ENCODE peak calls at places on chromosomes 2 and 18, in four cellular contexts. V is GM12878, Z is K562, X is HepG2. H is an unnamed sample.
A peak's percentile ranks its signal among the peaks of the same experiment; 100 is the strongest.

GRCh38 chr2:239467956-239468490 is 67.2 kb upstream of the HDAC4 start:
- DNase-seq in Z (no peak), X (no peak), V (no peak), H (no peak)

GRCh38 chr2:233691443-233692433 is 952 bp upstream of the UGT1A6 start:
- DNase-seq in X (no peak), Z (no peak), V (no peak), H (no peak)

GRCh38 chr2:160252278-160252887 is 52.3 kb upstream of the ITGB6 start:
- DNase-seq in V (no peak), X (peak; percentile 22), Z (peak; percentile 28), H (peak; percentile 33)

GRCh38 chr2:11342561-11343343 is 1.7 kb downstream of the ROCK2 start:
- DNase-seq in Z (peak; percentile 60), V (no peak), X (peak; percentile 94), H (no peak)

GRCh38 chr2:27752551-27753237 is 18.8 kb upstream of the MRPL33 start:
- DNase-seq in X (peak; percentile 87), V (no peak), Z (peak; percentile 57), H (no peak)

GRCh38 chr2:156800781-156801366 is 364.7 kb downstream of the GPD2 start:
- DNase-seq in Z (no peak), V (no peak), X (no peak), H (no peak)

GRCh38 chr18:40055262-40055661 is 1899.8 kb upstream of the PIK3C3 start:
- DNase-seq in Z (no peak), X (no peak), V (no peak), H (no peak)

GRCh38 chr2:120864981-120865380 is 129.3 kb downstream of the GLI2 start:
- DNase-seq in Z (no peak), X (no peak), V (no peak), H (no peak)

GRCh38 chr2:162123806-162124758 is 28.0 kb downstream of the GCG start:
- DNase-seq in X (peak; percentile 69), V (peak; percentile 9), Z (peak; percentile 67), H (peak; percentile 14)

GRCh38 chr2:224870341-224870740 is 154.2 kb upstream of the CCDC195 start:
- DNase-seq in X (no peak), V (no peak), Z (no peak), H (no peak)

GRCh38 chr2:142980246-142981068 is 103.0 kb downstream of the KYNU start:
- DNase-seq in Z (peak; percentile 17), V (no peak), X (peak; percentile 49), H (peak; percentile 13)

GRCh38 chr2:15449542-15450236 is 111.4 kb downstream of the NBAS start:
- DNase-seq in Z (peak; percentile 28), V (no peak), X (no peak), H (peak; percentile 6)

GRCh38 chr18:36203360-36203895 is 16.1 kb downstream of the MOCOS start:
- DNase-seq in X (no peak), Z (no peak), V (no peak), H (peak; percentile 10)

GRCh38 chr18:27378396-27379094 is 193.4 kb upstream of the CHST9 start:
- DNase-seq in X (no peak), V (no peak), Z (no peak), H (no peak)

GRCh38 chr2:43006834-43007543 is 214.6 kb upstream of the HAAO start:
- DNase-seq in X (no peak), V (no peak), Z (no peak), H (no peak)

GRCh38 chr18:78733762-78734613 is 245.6 kb upstream of the SALL3 start:
- DNase-seq in X (no peak), Z (no peak), V (no peak), H (no peak)

GRCh38 chr18:54801374-54801773 is 26.9 kb upstream of the RAB27B start:
- DNase-seq in V (no peak), X (peak; percentile 34), Z (no peak), H (no peak)

GRCh38 chr18:48228841-48229240 is 180.3 kb downstream of the ZBTB7C start:
- DNase-seq in Z (no peak), V (no peak), X (no peak), H (no peak)

GRCh38 chr2:158953926-158954763 is 14.3 kb upstream of the TANC1 start:
- DNase-seq in Z (peak; percentile 15), X (peak; percentile 77), V (no peak), H (peak; percentile 71)

GRCh38 chr2:96895709-96896651 is 26.1 kb upstream of the SEMA4C start:
- DNase-seq in X (no peak), Z (no peak), V (no peak), H (no peak)

GRCh38 chr2:88831792-88832248 is 140.3 kb downstream of the RPIA start:
- DNase-seq in V (no peak), X (peak; percentile 47), Z (peak; percentile 75), H (peak; percentile 69)

GRCh38 chr2:11158916-11159573 is 3.8 kb downstream of the SLC66A3 start:
- DNase-seq in X (no peak), V (no peak), Z (peak; percentile 9), H (no peak)

GRCh38 chr2:235843591-235844395 is 324.4 kb downstream of the GBX2 start:
- DNase-seq in Z (no peak), V (no peak), X (no peak), H (no peak)

GRCh38 chr2:68992933-68993332 is 18.5 kb downstream of the GKN1 start:
- DNase-seq in Z (no peak), V (no peak), X (no peak), H (no peak)

GRCh38 chr2:134087371-134087921 is 166.4 kb upstream of the MGAT5 start:
- DNase-seq in V (no peak), X (peak; percentile 88), Z (no peak), H (no peak)

GRCh38 chr18:26312196-26312595 is 86.0 kb downstream of the TAF4B start:
- DNase-seq in X (no peak), V (no peak), Z (no peak), H (no peak)

GRCh38 chr2:67854798-67855197 is 208.0 kb downstream of the C1D start:
- DNase-seq in X (no peak), V (no peak), Z (peak; percentile 21), H (no peak)

GRCh38 chr2:148132400-148132799 is 111.5 kb downstream of the MBD5 start:
- DNase-seq in X (no peak), V (no peak), Z (no peak), H (no peak)
- TF ChIP-seq FOXM1 in X (no peak), V (no peak), Z (no peak), H (no peak)

DNA sequence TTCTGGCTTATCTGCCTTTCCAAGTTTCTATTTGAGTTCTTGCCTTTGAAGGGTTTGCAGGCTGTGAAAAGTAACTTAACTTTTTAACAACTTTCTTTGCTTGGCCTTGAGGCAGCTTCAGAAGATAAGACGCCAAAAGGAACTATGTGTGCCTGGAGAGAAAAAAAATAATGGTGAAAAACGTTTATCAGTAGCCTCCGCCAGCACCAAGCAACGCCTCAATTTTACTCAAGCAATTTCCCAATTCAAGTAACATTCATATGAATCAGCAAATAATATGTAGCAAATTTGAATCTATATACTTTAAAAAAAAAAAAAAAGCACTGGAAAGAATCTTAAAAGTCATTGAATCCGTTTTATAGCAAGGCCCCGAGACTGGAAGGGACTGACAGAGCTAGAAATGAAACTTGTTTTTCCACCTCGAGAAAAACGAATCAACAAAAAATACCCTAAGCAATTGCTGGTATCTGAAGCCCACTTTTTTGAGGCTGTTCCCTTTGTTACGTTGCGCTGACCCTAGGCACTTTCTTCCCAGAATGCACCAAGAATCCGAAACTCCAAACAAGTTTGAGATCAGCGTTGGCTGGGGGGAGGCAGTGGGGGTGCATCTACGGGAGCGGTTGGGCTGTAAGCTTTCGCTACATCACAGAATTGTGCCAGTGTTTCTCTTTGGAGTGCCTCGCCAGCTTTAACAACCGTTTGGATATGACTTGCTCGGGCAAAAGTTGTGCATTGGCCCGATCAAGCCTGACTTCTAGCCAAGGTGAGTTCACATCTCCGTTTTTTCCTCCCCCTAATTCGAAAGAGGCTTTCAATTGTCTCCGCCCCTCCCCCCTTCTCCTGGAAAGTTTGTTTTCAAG is 2.7 kb upstream of the TGIF1 start:
- DNase-seq in X (no peak), Z (peak; percentile 82), V (no peak), H (peak; percentile 6)
- TF ChIP-seq TARDBP in X (no peak), Z (no peak), V (no peak), H (no peak)

DNA sequence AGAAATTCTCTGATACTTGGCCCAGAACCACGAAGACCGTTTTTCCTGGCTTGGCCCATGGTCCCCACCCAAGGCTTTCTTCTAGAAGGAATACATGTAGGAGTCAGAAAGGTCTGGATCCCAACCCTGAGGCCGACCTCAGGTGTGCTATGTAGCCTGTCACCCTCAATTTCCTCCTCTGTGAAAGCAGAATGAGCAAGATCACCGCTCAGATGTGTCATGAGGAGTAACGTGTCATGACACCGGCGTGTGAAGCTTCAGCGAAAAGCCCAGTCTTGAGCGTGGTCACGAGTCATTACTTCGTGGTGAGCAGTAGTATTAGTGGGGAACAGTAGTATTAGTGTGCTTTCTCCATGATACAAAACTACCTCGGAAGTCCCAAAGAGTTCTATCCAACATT is 103.4 kb downstream of the ALPK2 start:
- DNase-seq in V (peak; percentile 65), Z (no peak), X (no peak), H (no peak)
- TF ChIP-seq FOXM1 in V (no peak), Z (no peak), X (no peak), H (no peak)

DNA sequence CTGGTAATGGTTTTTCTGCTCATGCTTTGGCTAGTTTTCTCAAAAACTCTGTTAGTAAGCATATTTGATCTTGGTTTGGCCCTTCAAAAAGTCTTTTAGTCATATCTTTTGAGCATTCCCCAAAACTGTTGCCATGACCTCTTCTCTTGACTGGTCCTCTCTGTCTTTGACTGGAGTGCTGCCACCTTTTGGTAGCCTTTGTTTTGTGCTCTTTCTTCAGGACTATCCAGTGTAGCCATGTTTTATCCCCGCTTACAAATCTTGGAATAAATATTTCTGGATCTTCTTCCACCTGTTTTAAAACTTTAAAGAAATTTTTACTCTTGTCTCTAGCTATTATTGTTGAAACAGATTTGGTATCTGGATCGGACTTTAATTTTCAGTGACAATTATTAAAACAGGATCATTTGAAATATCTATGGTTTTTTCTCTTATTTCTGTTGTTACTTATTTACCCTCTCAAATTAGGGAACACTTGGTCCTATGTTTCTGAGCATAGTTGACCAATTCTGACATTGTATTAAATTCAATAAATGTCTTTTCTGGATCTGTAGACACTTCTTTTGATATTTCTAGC is 965 bp upstream of the ELOA2 start:
- DNase-seq in V (no peak), X (peak; percentile 28), Z (peak; percentile 39), H (peak; percentile 23)
- TF ChIP-seq TARDBP in V (no peak), X (no peak), Z (no peak), H (no peak)